ENCODE peak calls at places on chromosomes 4 and X, in nine cellular contexts. One of them, this sample, is unnamed.

GRCh38 chr4:1241466-1241935 is 7.4 kb downstream of the CTBP1 start:
- DNase-seq in cardiac fibroblast: no peak
- DNase-seq in left lung: peak; percentile 28
- DNase-seq in CD4-positive, alpha-beta T cell: no peak
- DNase-seq in RWPE1: no peak
- DNase-seq in GM12878: no peak
- DNase-seq in T-helper 22 cell: no peak
- DNase-seq in H9: no peak
- DNase-seq in stimulated activated CD4-positive, alpha-beta T cell treated with anti-CD3 and anti-CD28 coated beads, Interleukin-2, amount 100 ng/mL, for 48 hours: no peak
- DNase-seq in this sample: no peak

GRCh38 chr4:41145571-41146078 is 68.7 kb downstream of the APBB2 start:
- DNase-seq in RWPE1: no peak
- DNase-seq in GM12878: peak; percentile 31
- DNase-seq in CD4-positive, alpha-beta T cell: no peak
- DNase-seq in left lung: no peak
- DNase-seq in cardiac fibroblast: peak; percentile 54
- DNase-seq in H9: no peak
- DNase-seq in T-helper 22 cell: no peak
- DNase-seq in stimulated activated CD4-positive, alpha-beta T cell treated with anti-CD3 and anti-CD28 coated beads, Interleukin-2, amount 100 ng/mL, for 48 hours: no peak
- DNase-seq in this sample: no peak

GRCh38 chrX:10156199-10157031 is at the start of gene CLCN4:
- DNase-seq in stimulated activated CD4-positive, alpha-beta T cell treated with anti-CD3 and anti-CD28 coated beads, Interleukin-2, amount 100 ng/mL, for 48 hours: no peak
- DNase-seq in cardiac fibroblast: peak; percentile 36
- DNase-seq in left lung: peak; percentile 72
- DNase-seq in CD4-positive, alpha-beta T cell: no peak
- DNase-seq in RWPE1: no peak
- DNase-seq in T-helper 22 cell: no peak
- DNase-seq in H9: peak; percentile 71
- DNase-seq in GM12878: no peak
- DNase-seq in this sample: no peak

GRCh38 chr4:1767058-1767769 is 25.9 kb upstream of the FGFR3 start:
- DNase-seq in left lung: no peak
- DNase-seq in stimulated activated CD4-positive, alpha-beta T cell treated with anti-CD3 and anti-CD28 coated beads, Interleukin-2, amount 100 ng/mL, for 48 hours: no peak
- DNase-seq in GM12878: no peak
- DNase-seq in RWPE1: no peak
- DNase-seq in CD4-positive, alpha-beta T cell: no peak
- DNase-seq in T-helper 22 cell: no peak
- DNase-seq in cardiac fibroblast: no peak
- DNase-seq in H9: peak; percentile 69
- DNase-seq in this sample: no peak

GRCh38 chr4:98663226-98664006 is 5.0 kb upstream of the TSPAN5 start:
- DNase-seq in left lung: no peak
- DNase-seq in CD4-positive, alpha-beta T cell: peak; percentile 36
- DNase-seq in H9: no peak
- DNase-seq in GM12878: peak; percentile 84
- DNase-seq in stimulated activated CD4-positive, alpha-beta T cell treated with anti-CD3 and anti-CD28 coated beads, Interleukin-2, amount 100 ng/mL, for 48 hours: peak; percentile 48
- DNase-seq in cardiac fibroblast: no peak
- DNase-seq in T-helper 22 cell: peak; percentile 47
- DNase-seq in RWPE1: no peak
- DNase-seq in this sample: peak; percentile 47

GRCh38 chrX:18701621-18702361 is 5.7 kb upstream of the PPEF1 start:
- DNase-seq in H9: no peak
- DNase-seq in T-helper 22 cell: no peak
- DNase-seq in stimulated activated CD4-positive, alpha-beta T cell treated with anti-CD3 and anti-CD28 coated beads, Interleukin-2, amount 100 ng/mL, for 48 hours: no peak
- DNase-seq in left lung: no peak
- DNase-seq in cardiac fibroblast: peak; percentile 13
- DNase-seq in CD4-positive, alpha-beta T cell: no peak
- DNase-seq in RWPE1: peak; percentile 1
- DNase-seq in GM12878: no peak
- DNase-seq in this sample: no peak

GRCh38 chr4:141223418-141223817 is 2.7 kb downstream of the ZNF330 start:
- DNase-seq in T-helper 22 cell: no peak
- DNase-seq in GM12878: no peak
- DNase-seq in H9: no peak
- DNase-seq in stimulated activated CD4-positive, alpha-beta T cell treated with anti-CD3 and anti-CD28 coated beads, Interleukin-2, amount 100 ng/mL, for 48 hours: no peak
- DNase-seq in CD4-positive, alpha-beta T cell: no peak
- DNase-seq in cardiac fibroblast: no peak
- DNase-seq in RWPE1: no peak
- DNase-seq in left lung: no peak
- DNase-seq in this sample: no peak

GRCh38 chr4:177339794-177340374 is 30.2 kb downstream of the NEIL3 start:
- DNase-seq in RWPE1: peak; percentile 41
- DNase-seq in CD4-positive, alpha-beta T cell: no peak
- DNase-seq in left lung: no peak
- DNase-seq in T-helper 22 cell: no peak
- DNase-seq in H9: no peak
- DNase-seq in cardiac fibroblast: peak; percentile 60
- DNase-seq in stimulated activated CD4-positive, alpha-beta T cell treated with anti-CD3 and anti-CD28 coated beads, Interleukin-2, amount 100 ng/mL, for 48 hours: no peak
- DNase-seq in GM12878: peak; percentile 4
- DNase-seq in this sample: no peak

GRCh38 chrX:148133099-148133725 is 152.1 kb downstream of the FMR1NB start:
- DNase-seq in RWPE1: no peak
- DNase-seq in GM12878: no peak
- DNase-seq in cardiac fibroblast: peak; percentile 2
- DNase-seq in CD4-positive, alpha-beta T cell: no peak
- DNase-seq in H9: no peak
- DNase-seq in left lung: no peak
- DNase-seq in stimulated activated CD4-positive, alpha-beta T cell treated with anti-CD3 and anti-CD28 coated beads, Interleukin-2, amount 100 ng/mL, for 48 hours: no peak
- DNase-seq in T-helper 22 cell: no peak
- DNase-seq in this sample: no peak

GRCh38 chr4:6008766-6009385 is 9.4 kb downstream of the C4orf50 start:
- DNase-seq in stimulated activated CD4-positive, alpha-beta T cell treated with anti-CD3 and anti-CD28 coated beads, Interleukin-2, amount 100 ng/mL, for 48 hours: no peak
- DNase-seq in H9: no peak
- DNase-seq in GM12878: no peak
- DNase-seq in RWPE1: no peak
- DNase-seq in T-helper 22 cell: no peak
- DNase-seq in cardiac fibroblast: no peak
- DNase-seq in CD4-positive, alpha-beta T cell: no peak
- DNase-seq in left lung: peak; percentile 24
- DNase-seq in this sample: no peak

GRCh38 chr4:21211836-21212235 is 511.6 kb downstream of the PACRGL start:
- DNase-seq in left lung: no peak
- DNase-seq in stimulated activated CD4-positive, alpha-beta T cell treated with anti-CD3 and anti-CD28 coated beads, Interleukin-2, amount 100 ng/mL, for 48 hours: no peak
- DNase-seq in GM12878: no peak
- DNase-seq in RWPE1: no peak
- DNase-seq in H9: no peak
- DNase-seq in CD4-positive, alpha-beta T cell: no peak
- DNase-seq in T-helper 22 cell: no peak
- DNase-seq in cardiac fibroblast: no peak
- DNase-seq in this sample: no peak

GRCh38 chr4:55609393-55609821 is 17.4 kb upstream of the PDCL2 start:
- DNase-seq in RWPE1: peak; percentile 91
- DNase-seq in T-helper 22 cell: no peak
- DNase-seq in left lung: no peak
- DNase-seq in stimulated activated CD4-positive, alpha-beta T cell treated with anti-CD3 and anti-CD28 coated beads, Interleukin-2, amount 100 ng/mL, for 48 hours: no peak
- DNase-seq in CD4-positive, alpha-beta T cell: no peak
- DNase-seq in GM12878: no peak
- DNase-seq in cardiac fibroblast: peak; percentile 75
- DNase-seq in H9: no peak
- DNase-seq in this sample: no peak

GRCh38 chr4:126592088-126592487 is 1040.7 kb upstream of the INTU start:
- DNase-seq in GM12878: no peak
- DNase-seq in H9: no peak
- DNase-seq in T-helper 22 cell: no peak
- DNase-seq in stimulated activated CD4-positive, alpha-beta T cell treated with anti-CD3 and anti-CD28 coated beads, Interleukin-2, amount 100 ng/mL, for 48 hours: no peak
- DNase-seq in cardiac fibroblast: no peak
- DNase-seq in CD4-positive, alpha-beta T cell: no peak
- DNase-seq in RWPE1: no peak
- DNase-seq in left lung: no peak
- DNase-seq in this sample: no peak

GRCh38 chr4:144948009-144948408 is 150.0 kb downstream of the ANAPC10 start:
- DNase-seq in H9: no peak
- DNase-seq in left lung: no peak
- DNase-seq in stimulated activated CD4-positive, alpha-beta T cell treated with anti-CD3 and anti-CD28 coated beads, Interleukin-2, amount 100 ng/mL, for 48 hours: no peak
- DNase-seq in RWPE1: no peak
- DNase-seq in CD4-positive, alpha-beta T cell: no peak
- DNase-seq in T-helper 22 cell: no peak
- DNase-seq in GM12878: no peak
- DNase-seq in cardiac fibroblast: no peak
- DNase-seq in this sample: no peak

GRCh38 chr4:124710911-124711310 is 1.6 kb downstream of the ANKRD50 start:
- DNase-seq in GM12878: no peak
- DNase-seq in cardiac fibroblast: peak; percentile 50
- DNase-seq in stimulated activated CD4-positive, alpha-beta T cell treated with anti-CD3 and anti-CD28 coated beads, Interleukin-2, amount 100 ng/mL, for 48 hours: no peak
- DNase-seq in left lung: no peak
- DNase-seq in RWPE1: no peak
- DNase-seq in CD4-positive, alpha-beta T cell: no peak
- DNase-seq in T-helper 22 cell: no peak
- DNase-seq in H9: no peak
- DNase-seq in this sample: no peak

GRCh38 chrX:41970419-41970818 is 47.1 kb upstream of the CASK start:
- DNase-seq in cardiac fibroblast: no peak
- DNase-seq in RWPE1: no peak
- DNase-seq in CD4-positive, alpha-beta T cell: no peak
- DNase-seq in GM12878: no peak
- DNase-seq in H9: no peak
- DNase-seq in T-helper 22 cell: no peak
- DNase-seq in left lung: no peak
- DNase-seq in stimulated activated CD4-positive, alpha-beta T cell treated with anti-CD3 and anti-CD28 coated beads, Interleukin-2, amount 100 ng/mL, for 48 hours: no peak
- DNase-seq in this sample: no peak

GRCh38 chrX:44874481-44875184 is 1.6 kb downstream of the KDM6A start:
- DNase-seq in cardiac fibroblast: peak; percentile 36
- DNase-seq in CD4-positive, alpha-beta T cell: peak; percentile 32
- DNase-seq in left lung: peak; percentile 42
- DNase-seq in stimulated activated CD4-positive, alpha-beta T cell treated with anti-CD3 and anti-CD28 coated beads, Interleukin-2, amount 100 ng/mL, for 48 hours: no peak
- DNase-seq in RWPE1: peak; percentile 46
- DNase-seq in GM12878: no peak
- DNase-seq in H9: no peak
- DNase-seq in T-helper 22 cell: peak; percentile 40
- DNase-seq in this sample: peak; percentile 16

GRCh38 chrX:153361781-153362397 is 27.9 kb downstream of the ZNF275 start:
- DNase-seq in stimulated activated CD4-positive, alpha-beta T cell treated with anti-CD3 and anti-CD28 coated beads, Interleukin-2, amount 100 ng/mL, for 48 hours: no peak
- DNase-seq in cardiac fibroblast: no peak
- DNase-seq in GM12878: no peak
- DNase-seq in left lung: no peak
- DNase-seq in T-helper 22 cell: no peak
- DNase-seq in RWPE1: no peak
- DNase-seq in CD4-positive, alpha-beta T cell: no peak
- DNase-seq in H9: no peak
- DNase-seq in this sample: no peak

GRCh38 chrX:104370089-104370488 is 115.4 kb upstream of the ESX1 start:
- DNase-seq in T-helper 22 cell: no peak
- DNase-seq in GM12878: no peak
- DNase-seq in CD4-positive, alpha-beta T cell: no peak
- DNase-seq in cardiac fibroblast: no peak
- DNase-seq in H9: peak; percentile 36
- DNase-seq in left lung: no peak
- DNase-seq in RWPE1: peak; percentile 36
- DNase-seq in stimulated activated CD4-positive, alpha-beta T cell treated with anti-CD3 and anti-CD28 coated beads, Interleukin-2, amount 100 ng/mL, for 48 hours: no peak
- DNase-seq in this sample: no peak

GRCh38 chr4:10164877-10165283 is 48.3 kb upstream of the WDR1 start:
- DNase-seq in RWPE1: peak; percentile 34
- DNase-seq in cardiac fibroblast: peak; percentile 73
- DNase-seq in stimulated activated CD4-positive, alpha-beta T cell treated with anti-CD3 and anti-CD28 coated beads, Interleukin-2, amount 100 ng/mL, for 48 hours: peak; percentile 19
- DNase-seq in T-helper 22 cell: no peak
- DNase-seq in CD4-positive, alpha-beta T cell: no peak
- DNase-seq in H9: peak; percentile 47
- DNase-seq in GM12878: no peak
- DNase-seq in left lung: no peak
- DNase-seq in this sample: no peak

GRCh38 chr4:37661643-37662221 is 24.4 kb downstream of the RELL1 start:
- DNase-seq in cardiac fibroblast: peak; percentile 57
- DNase-seq in GM12878: no peak
- DNase-seq in T-helper 22 cell: no peak
- DNase-seq in RWPE1: peak; percentile 56
- DNase-seq in H9: no peak
- DNase-seq in stimulated activated CD4-positive, alpha-beta T cell treated with anti-CD3 and anti-CD28 coated beads, Interleukin-2, amount 100 ng/mL, for 48 hours: no peak
- DNase-seq in CD4-positive, alpha-beta T cell: no peak
- DNase-seq in left lung: no peak
- DNase-seq in this sample: no peak

GRCh38 chr4:1216869-1217294 is 32.0 kb downstream of the CTBP1 start:
- DNase-seq in stimulated activated CD4-positive, alpha-beta T cell treated with anti-CD3 and anti-CD28 coated beads, Interleukin-2, amount 100 ng/mL, for 48 hours: peak; percentile 37
- DNase-seq in GM12878: no peak
- DNase-seq in T-helper 22 cell: peak; percentile 34
- DNase-seq in RWPE1: no peak
- DNase-seq in H9: no peak
- DNase-seq in CD4-positive, alpha-beta T cell: peak; percentile 65
- DNase-seq in cardiac fibroblast: no peak
- DNase-seq in left lung: no peak
- DNase-seq in this sample: peak; percentile 70

GRCh38 chrX:154441984-154442707 is 1.8 kb upstream of the FAM50A start:
- DNase-seq in GM12878: no peak
- DNase-seq in T-helper 22 cell: no peak
- DNase-seq in cardiac fibroblast: no peak
- DNase-seq in CD4-positive, alpha-beta T cell: no peak
- DNase-seq in RWPE1: peak; percentile 72
- DNase-seq in stimulated activated CD4-positive, alpha-beta T cell treated with anti-CD3 and anti-CD28 coated beads, Interleukin-2, amount 100 ng/mL, for 48 hours: no peak
- DNase-seq in H9: no peak
- DNase-seq in left lung: no peak
- DNase-seq in this sample: no peak

GRCh38 chr4:37892641-37893040 is 1.8 kb downstream of the TBC1D1 start:
- DNase-seq in CD4-positive, alpha-beta T cell: peak; percentile 36
- DNase-seq in GM12878: peak; percentile 61
- DNase-seq in H9: no peak
- DNase-seq in left lung: peak; percentile 52
- DNase-seq in cardiac fibroblast: no peak
- DNase-seq in RWPE1: no peak
- DNase-seq in T-helper 22 cell: peak; percentile 11
- DNase-seq in stimulated activated CD4-positive, alpha-beta T cell treated with anti-CD3 and anti-CD28 coated beads, Interleukin-2, amount 100 ng/mL, for 48 hours: peak; percentile 33
- DNase-seq in this sample: no peak

GRCh38 chrX:56564182-56564885 is 907 bp downstream of the UBQLN2 start:
- DNase-seq in cardiac fibroblast: peak; percentile 57
- DNase-seq in H9: no peak
- DNase-seq in CD4-positive, alpha-beta T cell: no peak
- DNase-seq in T-helper 22 cell: no peak
- DNase-seq in GM12878: no peak
- DNase-seq in RWPE1: peak; percentile 26
- DNase-seq in left lung: no peak
- DNase-seq in stimulated activated CD4-positive, alpha-beta T cell treated with anti-CD3 and anti-CD28 coated beads, Interleukin-2, amount 100 ng/mL, for 48 hours: peak; percentile 23
- DNase-seq in this sample: no peak

GRCh38 chr4:107120661-107121060 is 84.5 kb upstream of the DKK2 start:
- DNase-seq in H9: no peak
- DNase-seq in GM12878: no peak
- DNase-seq in left lung: no peak
- DNase-seq in RWPE1: no peak
- DNase-seq in stimulated activated CD4-positive, alpha-beta T cell treated with anti-CD3 and anti-CD28 coated beads, Interleukin-2, amount 100 ng/mL, for 48 hours: no peak
- DNase-seq in CD4-positive, alpha-beta T cell: no peak
- DNase-seq in T-helper 22 cell: no peak
- DNase-seq in cardiac fibroblast: no peak
- DNase-seq in this sample: no peak